ENCODE peak calls at places on chromosomes 11 and 22, in four cellular contexts. One of them, this sample, is unnamed.

GRCh38 chr11:19922689-19923035 is 210.0 kb downstream of the NAV2 start:
- DNase-seq in NCI-H187: no peak
- DNase-seq in HS-5: no peak
- DNase-seq in naive thymus-derived CD4-positive, alpha-beta T cell: no peak
- DNase-seq in this sample: no peak

GRCh38 chr11:122748968-122749687 is 89.2 kb upstream of the CRTAM start:
- DNase-seq in naive thymus-derived CD4-positive, alpha-beta T cell: no peak
- DNase-seq in NCI-H187: no peak
- DNase-seq in HS-5: peak
- DNase-seq in this sample: peak

GRCh38 chr11:2988361-2988762 is 3.8 kb downstream of the NAP1L4 start:
- DNase-seq in naive thymus-derived CD4-positive, alpha-beta T cell: peak
- DNase-seq in NCI-H187: no peak
- DNase-seq in HS-5: no peak
- DNase-seq in this sample: no peak

GRCh38 chr22:50376064-50376747 is 33.1 kb downstream of the PPP6R2 start:
- DNase-seq in NCI-H187: no peak
- DNase-seq in HS-5: no peak
- DNase-seq in naive thymus-derived CD4-positive, alpha-beta T cell: no peak
- DNase-seq in this sample: peak

GRCh38 chr11:1516273-1517067 is 29.9 kb upstream of the MOB2 start:
- DNase-seq in HS-5: no peak
- DNase-seq in naive thymus-derived CD4-positive, alpha-beta T cell: no peak
- DNase-seq in NCI-H187: no peak
- DNase-seq in this sample: no peak

GRCh38 chr22:23749747-23750373 is 1.1 kb downstream of the ZNF70 start:
- DNase-seq in HS-5: no peak
- DNase-seq in naive thymus-derived CD4-positive, alpha-beta T cell: no peak
- DNase-seq in NCI-H187: no peak
- DNase-seq in this sample: peak

GRCh38 chr11:96045622-96046456 is 121.9 kb upstream of the MTMR2 start:
- DNase-seq in naive thymus-derived CD4-positive, alpha-beta T cell: no peak
- DNase-seq in HS-5: no peak
- DNase-seq in NCI-H187: no peak
- DNase-seq in this sample: no peak

GRCh38 chr11:61917357-61918109 is at the start of gene RAB3IL1:
- DNase-seq in naive thymus-derived CD4-positive, alpha-beta T cell: no peak
- DNase-seq in HS-5: peak
- DNase-seq in NCI-H187: no peak
- DNase-seq in this sample: no peak

GRCh38 chr11:42770444-42771065 is 541.2 kb upstream of the API5 start:
- DNase-seq in naive thymus-derived CD4-positive, alpha-beta T cell: no peak
- DNase-seq in NCI-H187: peak
- DNase-seq in HS-5: no peak
- DNase-seq in this sample: no peak

GRCh38 chr22:35539910-35540599 is 576 bp upstream of the RASD2 start:
- DNase-seq in NCI-H187: no peak
- DNase-seq in HS-5: no peak
- DNase-seq in naive thymus-derived CD4-positive, alpha-beta T cell: peak
- DNase-seq in this sample: no peak

GRCh38 chr11:105489431-105489830 is 120.4 kb upstream of the GRIA4 start:
- DNase-seq in HS-5: no peak
- DNase-seq in naive thymus-derived CD4-positive, alpha-beta T cell: no peak
- DNase-seq in NCI-H187: no peak
- DNase-seq in this sample: no peak

GRCh38 chr11:19244084-19244483 is 3.3 kb upstream of the E2F8 start:
- DNase-seq in NCI-H187: no peak
- DNase-seq in naive thymus-derived CD4-positive, alpha-beta T cell: no peak
- DNase-seq in HS-5: no peak
- DNase-seq in this sample: no peak

GRCh38 chr22:41169157-41169556 is 36.0 kb upstream of the L3MBTL2 start:
- DNase-seq in NCI-H187: no peak
- DNase-seq in naive thymus-derived CD4-positive, alpha-beta T cell: no peak
- DNase-seq in HS-5: no peak
- DNase-seq in this sample: no peak

GRCh38 chr11:33376331-33377099 is 119.3 kb downstream of the HIPK3 start:
- DNase-seq in HS-5: no peak
- DNase-seq in naive thymus-derived CD4-positive, alpha-beta T cell: no peak
- DNase-seq in NCI-H187: no peak
- DNase-seq in this sample: no peak

GRCh38 chr11:111466615-111467014 is 45.6 kb downstream of the BTG4 start:
- DNase-seq in NCI-H187: no peak
- DNase-seq in naive thymus-derived CD4-positive, alpha-beta T cell: no peak
- DNase-seq in HS-5: no peak
- DNase-seq in this sample: peak

GRCh38 chr22:36284171-36284571 is 31.2 kb downstream of the APOL1 start:
- DNase-seq in naive thymus-derived CD4-positive, alpha-beta T cell: no peak
- DNase-seq in HS-5: no peak
- DNase-seq in NCI-H187: no peak
- DNase-seq in this sample: no peak

GRCh38 chr11:2510626-2511402 is 66.0 kb downstream of the KCNQ1 start:
- DNase-seq in HS-5: no peak
- DNase-seq in NCI-H187: no peak
- DNase-seq in naive thymus-derived CD4-positive, alpha-beta T cell: no peak
- DNase-seq in this sample: no peak

GRCh38 chr11:129333873-129334272 is 41.8 kb upstream of the BARX2 start:
- DNase-seq in naive thymus-derived CD4-positive, alpha-beta T cell: no peak
- DNase-seq in HS-5: no peak
- DNase-seq in NCI-H187: peak
- DNase-seq in this sample: no peak

GRCh38 chr11:130388607-130389205 is 39.7 kb downstream of the ADAMTS8 start:
- DNase-seq in NCI-H187: no peak
- DNase-seq in naive thymus-derived CD4-positive, alpha-beta T cell: peak
- DNase-seq in HS-5: no peak
- DNase-seq in this sample: no peak

GRCh38 chr11:122453586-122453985 is 201.9 kb upstream of the UBASH3B start:
- DNase-seq in naive thymus-derived CD4-positive, alpha-beta T cell: no peak
- DNase-seq in NCI-H187: no peak
- DNase-seq in HS-5: no peak
- DNase-seq in this sample: no peak

GRCh38 chr11:101508370-101508769 is 75.4 kb downstream of the TRPC6 start:
- DNase-seq in HS-5: no peak
- DNase-seq in NCI-H187: no peak
- DNase-seq in naive thymus-derived CD4-positive, alpha-beta T cell: no peak
- DNase-seq in this sample: no peak

GRCh38 chr11:76666408-76666807 is 4.1 kb downstream of the LRRC32 start:
- DNase-seq in HS-5: no peak
- DNase-seq in naive thymus-derived CD4-positive, alpha-beta T cell: no peak
- DNase-seq in NCI-H187: no peak
- DNase-seq in this sample: no peak

GRCh38 chr11:22807855-22808558 is 21.6 kb downstream of the SVIP start:
- DNase-seq in HS-5: peak
- DNase-seq in NCI-H187: no peak
- DNase-seq in naive thymus-derived CD4-positive, alpha-beta T cell: no peak
- DNase-seq in this sample: no peak

GRCh38 chr22:46085831-46086576 is 64.3 kb upstream of the PPARA start:
- DNase-seq in naive thymus-derived CD4-positive, alpha-beta T cell: no peak
- DNase-seq in HS-5: no peak
- DNase-seq in NCI-H187: no peak
- DNase-seq in this sample: no peak

GRCh38 chr22:22598144-22598543 is 39.1 kb upstream of the PRAME start:
- DNase-seq in naive thymus-derived CD4-positive, alpha-beta T cell: no peak
- DNase-seq in HS-5: no peak
- DNase-seq in NCI-H187: no peak
- DNase-seq in this sample: no peak

GRCh38 chr22:27790396-27791216 is 10.9 kb downstream of the MN1 start:
- DNase-seq in NCI-H187: no peak
- DNase-seq in HS-5: no peak
- DNase-seq in naive thymus-derived CD4-positive, alpha-beta T cell: no peak
- DNase-seq in this sample: no peak

GRCh38 chr11:85748455-85748891 is 62.5 kb downstream of the SYTL2 start:
- DNase-seq in HS-5: no peak
- DNase-seq in naive thymus-derived CD4-positive, alpha-beta T cell: no peak
- DNase-seq in NCI-H187: no peak
- DNase-seq in this sample: no peak

This sample was measured in GDM1.